ENCODE peak calls at places on chromosomes 16 and 17, in seven cellular contexts. One of them, this sample, is unnamed.

GRCh38 chr17:67624886-67625656 is 92.7 kb upstream of the NOL11 start:
- DNase-seq in psoas muscle: no peak
- DNase-seq in activated gamma-delta T cell treated with Interleukin-2 at 50 U/mL for 16 hours: no peak
- DNase-seq in iris pigment epithelial cell: no peak
- DNase-seq in colonic mucosa: no peak
- DNase-seq in mesenchymal stem cell: no peak
- DNase-seq in gastrocnemius medialis: no peak
- DNase-seq in this sample: no peak

GRCh38 chr16:78676351-78676750 is 576.9 kb downstream of the WWOX start:
- DNase-seq in mesenchymal stem cell: peak
- DNase-seq in colonic mucosa: no peak
- DNase-seq in gastrocnemius medialis: no peak
- DNase-seq in activated gamma-delta T cell treated with Interleukin-2 at 50 U/mL for 16 hours: no peak
- DNase-seq in iris pigment epithelial cell: no peak
- DNase-seq in psoas muscle: no peak
- DNase-seq in this sample: no peak

GRCh38 chr17:42275527-42276358 is 448 bp downstream of the STAT5B start:
- DNase-seq in activated gamma-delta T cell treated with Interleukin-2 at 50 U/mL for 16 hours: peak
- DNase-seq in mesenchymal stem cell: peak
- DNase-seq in gastrocnemius medialis: no peak
- DNase-seq in psoas muscle: no peak
- DNase-seq in iris pigment epithelial cell: peak
- DNase-seq in colonic mucosa: peak
- DNase-seq in this sample: peak

GRCh38 chr17:79923974-79924638 is 84.9 kb upstream of the CBX4 start:
- DNase-seq in gastrocnemius medialis: no peak
- DNase-seq in iris pigment epithelial cell: peak
- DNase-seq in psoas muscle: no peak
- DNase-seq in activated gamma-delta T cell treated with Interleukin-2 at 50 U/mL for 16 hours: no peak
- DNase-seq in colonic mucosa: peak
- DNase-seq in mesenchymal stem cell: peak
- DNase-seq in this sample: peak

GRCh38 chr16:1542533-1542932 is 9.1 kb downstream of the TMEM204 start:
- DNase-seq in colonic mucosa: no peak
- DNase-seq in psoas muscle: peak
- DNase-seq in activated gamma-delta T cell treated with Interleukin-2 at 50 U/mL for 16 hours: no peak
- DNase-seq in gastrocnemius medialis: no peak
- DNase-seq in iris pigment epithelial cell: no peak
- DNase-seq in mesenchymal stem cell: no peak
- DNase-seq in this sample: no peak

GRCh38 chr16:67430504-67431076 is 331 bp upstream of the HSD11B2 start:
- DNase-seq in psoas muscle: no peak
- DNase-seq in iris pigment epithelial cell: peak
- DNase-seq in gastrocnemius medialis: no peak
- DNase-seq in colonic mucosa: peak
- DNase-seq in mesenchymal stem cell: no peak
- DNase-seq in activated gamma-delta T cell treated with Interleukin-2 at 50 U/mL for 16 hours: no peak
- DNase-seq in this sample: peak

GRCh38 chr17:37239690-37240344 is 136.0 kb upstream of the C17orf78 start:
- DNase-seq in colonic mucosa: no peak
- DNase-seq in gastrocnemius medialis: no peak
- DNase-seq in mesenchymal stem cell: peak
- DNase-seq in psoas muscle: no peak
- DNase-seq in activated gamma-delta T cell treated with Interleukin-2 at 50 U/mL for 16 hours: no peak
- DNase-seq in iris pigment epithelial cell: peak
- DNase-seq in this sample: no peak

GRCh38 chr16:87324411-87325275 is 7.5 kb upstream of the C16orf95 start:
- DNase-seq in gastrocnemius medialis: peak
- DNase-seq in activated gamma-delta T cell treated with Interleukin-2 at 50 U/mL for 16 hours: peak
- DNase-seq in colonic mucosa: no peak
- DNase-seq in mesenchymal stem cell: peak
- DNase-seq in psoas muscle: peak
- DNase-seq in iris pigment epithelial cell: no peak
- DNase-seq in this sample: peak

GRCh38 chr17:82356845-82357355 is 2.1 kb upstream of the TEX19 start:
- DNase-seq in iris pigment epithelial cell: no peak
- DNase-seq in activated gamma-delta T cell treated with Interleukin-2 at 50 U/mL for 16 hours: no peak
- DNase-seq in mesenchymal stem cell: no peak
- DNase-seq in colonic mucosa: no peak
- DNase-seq in psoas muscle: no peak
- DNase-seq in gastrocnemius medialis: no peak
- DNase-seq in this sample: peak

GRCh38 chr16:3009568-3010390 is 2.9 kb upstream of the CLDN9 start:
- DNase-seq in mesenchymal stem cell: peak
- DNase-seq in activated gamma-delta T cell treated with Interleukin-2 at 50 U/mL for 16 hours: no peak
- DNase-seq in iris pigment epithelial cell: peak
- DNase-seq in gastrocnemius medialis: no peak
- DNase-seq in colonic mucosa: no peak
- DNase-seq in psoas muscle: no peak
- DNase-seq in this sample: no peak

GRCh38 chr16:3012828-3013420 is at the start of gene CLDN9:
- DNase-seq in psoas muscle: no peak
- DNase-seq in activated gamma-delta T cell treated with Interleukin-2 at 50 U/mL for 16 hours: no peak
- DNase-seq in colonic mucosa: peak
- DNase-seq in iris pigment epithelial cell: no peak
- DNase-seq in gastrocnemius medialis: no peak
- DNase-seq in mesenchymal stem cell: no peak
- DNase-seq in this sample: peak

GRCh38 chr17:42436401-42436800 is 13.3 kb upstream of the CAVIN1 start:
- DNase-seq in activated gamma-delta T cell treated with Interleukin-2 at 50 U/mL for 16 hours: no peak
- DNase-seq in iris pigment epithelial cell: peak
- DNase-seq in mesenchymal stem cell: peak
- DNase-seq in psoas muscle: no peak
- DNase-seq in colonic mucosa: no peak
- DNase-seq in gastrocnemius medialis: peak
- DNase-seq in this sample: no peak

GRCh38 chr17:44916781-44917241 is 1.5 kb upstream of the GFAP start:
- DNase-seq in activated gamma-delta T cell treated with Interleukin-2 at 50 U/mL for 16 hours: no peak
- DNase-seq in mesenchymal stem cell: no peak
- DNase-seq in gastrocnemius medialis: peak
- DNase-seq in psoas muscle: no peak
- DNase-seq in iris pigment epithelial cell: no peak
- DNase-seq in colonic mucosa: no peak
- DNase-seq in this sample: no peak

GRCh38 chr17:55420067-55420775 is 1.4 kb downstream of the MMD start:
- DNase-seq in iris pigment epithelial cell: peak
- DNase-seq in psoas muscle: no peak
- DNase-seq in colonic mucosa: peak
- DNase-seq in activated gamma-delta T cell treated with Interleukin-2 at 50 U/mL for 16 hours: peak
- DNase-seq in mesenchymal stem cell: no peak
- DNase-seq in gastrocnemius medialis: no peak
- DNase-seq in this sample: peak

GRCh38 chr16:67431077-67431804 is at the start of gene HSD11B2:
- DNase-seq in iris pigment epithelial cell: peak
- DNase-seq in mesenchymal stem cell: peak
- DNase-seq in activated gamma-delta T cell treated with Interleukin-2 at 50 U/mL for 16 hours: no peak
- DNase-seq in colonic mucosa: peak
- DNase-seq in gastrocnemius medialis: peak
- DNase-seq in psoas muscle: peak
- DNase-seq in this sample: peak

GRCh38 chr16:50154369-50154947 is 1.4 kb downstream of the TENT4B start:
- DNase-seq in mesenchymal stem cell: no peak
- DNase-seq in colonic mucosa: no peak
- DNase-seq in gastrocnemius medialis: no peak
- DNase-seq in psoas muscle: no peak
- DNase-seq in iris pigment epithelial cell: peak
- DNase-seq in activated gamma-delta T cell treated with Interleukin-2 at 50 U/mL for 16 hours: no peak
- DNase-seq in this sample: peak

GRCh38 chr17:38870259-38871165 is 654 bp downstream of the LASP1 start:
- DNase-seq in psoas muscle: peak
- DNase-seq in mesenchymal stem cell: peak
- DNase-seq in gastrocnemius medialis: peak
- DNase-seq in activated gamma-delta T cell treated with Interleukin-2 at 50 U/mL for 16 hours: peak
- DNase-seq in colonic mucosa: peak
- DNase-seq in iris pigment epithelial cell: peak
- DNase-seq in this sample: peak

GRCh38 chr16:21685034-21685455 is 21.3 kb downstream of the OTOA start:
- DNase-seq in gastrocnemius medialis: no peak
- DNase-seq in iris pigment epithelial cell: no peak
- DNase-seq in psoas muscle: no peak
- DNase-seq in mesenchymal stem cell: no peak
- DNase-seq in activated gamma-delta T cell treated with Interleukin-2 at 50 U/mL for 16 hours: no peak
- DNase-seq in colonic mucosa: no peak
- DNase-seq in this sample: peak

GRCh38 chr16:3819741-3820724 is 60.5 kb downstream of the CREBBP start:
- DNase-seq in iris pigment epithelial cell: peak
- DNase-seq in mesenchymal stem cell: peak
- DNase-seq in psoas muscle: no peak
- DNase-seq in colonic mucosa: peak
- DNase-seq in gastrocnemius medialis: no peak
- DNase-seq in activated gamma-delta T cell treated with Interleukin-2 at 50 U/mL for 16 hours: no peak
- DNase-seq in this sample: peak

GRCh38 chr17:55201609-55201932 is 63.2 kb upstream of the HLF start:
- DNase-seq in gastrocnemius medialis: no peak
- DNase-seq in psoas muscle: no peak
- DNase-seq in iris pigment epithelial cell: no peak
- DNase-seq in activated gamma-delta T cell treated with Interleukin-2 at 50 U/mL for 16 hours: no peak
- DNase-seq in mesenchymal stem cell: no peak
- DNase-seq in colonic mucosa: no peak
- DNase-seq in this sample: peak

GRCh38 chr17:55674107-55674506 is 48.6 kb downstream of the TMEM100 start:
- DNase-seq in activated gamma-delta T cell treated with Interleukin-2 at 50 U/mL for 16 hours: no peak
- DNase-seq in mesenchymal stem cell: peak
- DNase-seq in iris pigment epithelial cell: peak
- DNase-seq in psoas muscle: no peak
- DNase-seq in gastrocnemius medialis: no peak
- DNase-seq in colonic mucosa: no peak
- DNase-seq in this sample: no peak

GRCh38 chr16:12062343-12063003 is 85.9 kb downstream of the SNX29 start:
- DNase-seq in mesenchymal stem cell: peak
- DNase-seq in psoas muscle: peak
- DNase-seq in iris pigment epithelial cell: peak
- DNase-seq in activated gamma-delta T cell treated with Interleukin-2 at 50 U/mL for 16 hours: no peak
- DNase-seq in gastrocnemius medialis: peak
- DNase-seq in colonic mucosa: peak
- DNase-seq in this sample: peak

GRCh38 chr16:8899709-8900317 is 17.7 kb downstream of the LITAFD start:
- DNase-seq in iris pigment epithelial cell: no peak
- DNase-seq in mesenchymal stem cell: no peak
- DNase-seq in psoas muscle: no peak
- DNase-seq in activated gamma-delta T cell treated with Interleukin-2 at 50 U/mL for 16 hours: no peak
- DNase-seq in colonic mucosa: no peak
- DNase-seq in gastrocnemius medialis: no peak
- DNase-seq in this sample: no peak

GRCh38 chr17:63442549-63443035 is 3.5 kb downstream of the CYB561 start:
- DNase-seq in mesenchymal stem cell: no peak
- DNase-seq in gastrocnemius medialis: no peak
- DNase-seq in activated gamma-delta T cell treated with Interleukin-2 at 50 U/mL for 16 hours: no peak
- DNase-seq in colonic mucosa: no peak
- DNase-seq in psoas muscle: no peak
- DNase-seq in iris pigment epithelial cell: no peak
- DNase-seq in this sample: no peak

GRCh38 chr16:1152123-1152638 is 725 bp upstream of the CACNA1H start:
- DNase-seq in colonic mucosa: no peak
- DNase-seq in iris pigment epithelial cell: no peak
- DNase-seq in mesenchymal stem cell: no peak
- DNase-seq in gastrocnemius medialis: no peak
- DNase-seq in psoas muscle: no peak
- DNase-seq in activated gamma-delta T cell treated with Interleukin-2 at 50 U/mL for 16 hours: peak
- DNase-seq in this sample: no peak

GRCh38 chr17:44219636-44220210 is at the start of gene UBTF:
- DNase-seq in gastrocnemius medialis: peak
- DNase-seq in colonic mucosa: no peak
- DNase-seq in psoas muscle: peak
- DNase-seq in iris pigment epithelial cell: peak
- DNase-seq in mesenchymal stem cell: peak
- DNase-seq in activated gamma-delta T cell treated with Interleukin-2 at 50 U/mL for 16 hours: peak
- DNase-seq in this sample: peak

GRCh38 chr17:66954632-66955031 is 9.9 kb upstream of the CACNG4 start:
- DNase-seq in colonic mucosa: no peak
- DNase-seq in iris pigment epithelial cell: no peak
- DNase-seq in gastrocnemius medialis: no peak
- DNase-seq in psoas muscle: no peak
- DNase-seq in activated gamma-delta T cell treated with Interleukin-2 at 50 U/mL for 16 hours: no peak
- DNase-seq in mesenchymal stem cell: no peak
- DNase-seq in this sample: no peak

GRCh38 chr16:3045758-3046505 is 429 bp upstream of the MMP25 start:
- DNase-seq in colonic mucosa: no peak
- DNase-seq in gastrocnemius medialis: no peak
- DNase-seq in activated gamma-delta T cell treated with Interleukin-2 at 50 U/mL for 16 hours: no peak
- DNase-seq in iris pigment epithelial cell: no peak
- DNase-seq in mesenchymal stem cell: no peak
- DNase-seq in psoas muscle: no peak
- DNase-seq in this sample: peak

GRCh38 chr16:20868890-20869289 is 31.3 kb downstream of the DCUN1D3 start:
- DNase-seq in activated gamma-delta T cell treated with Interleukin-2 at 50 U/mL for 16 hours: no peak
- DNase-seq in psoas muscle: peak
- DNase-seq in gastrocnemius medialis: peak
- DNase-seq in iris pigment epithelial cell: peak
- DNase-seq in mesenchymal stem cell: peak
- DNase-seq in colonic mucosa: peak
- DNase-seq in this sample: no peak

GRCh38 chr16:30951785-30952184 is 2.9 kb downstream of the ORAI3 start:
- DNase-seq in activated gamma-delta T cell treated with Interleukin-2 at 50 U/mL for 16 hours: no peak
- DNase-seq in psoas muscle: peak
- DNase-seq in gastrocnemius medialis: peak
- DNase-seq in colonic mucosa: peak
- DNase-seq in mesenchymal stem cell: no peak
- DNase-seq in iris pigment epithelial cell: peak
- DNase-seq in this sample: no peak

GRCh38 chr16:30715777-30716445 is 16.9 kb downstream of the SRCAP start:
- DNase-seq in psoas muscle: no peak
- DNase-seq in mesenchymal stem cell: peak
- DNase-seq in gastrocnemius medialis: no peak
- DNase-seq in colonic mucosa: no peak
- DNase-seq in activated gamma-delta T cell treated with Interleukin-2 at 50 U/mL for 16 hours: peak
- DNase-seq in iris pigment epithelial cell: peak
- DNase-seq in this sample: no peak

GRCh38 chr17:28225271-28225670 is 93.7 kb upstream of the TMEM97 start:
- DNase-seq in iris pigment epithelial cell: no peak
- DNase-seq in activated gamma-delta T cell treated with Interleukin-2 at 50 U/mL for 16 hours: no peak
- DNase-seq in gastrocnemius medialis: no peak
- DNase-seq in colonic mucosa: no peak
- DNase-seq in psoas muscle: no peak
- DNase-seq in mesenchymal stem cell: peak
- DNase-seq in this sample: no peak